ENCODE peak calls at places on chromosomes 1 and 21, in ten cellular contexts. A is AG04450; D is H54; P is G401; W is CD8-positive, alpha-beta T cell; O is Caco-2; Z is mucosa of gallbladder; J is DMS79 treated with DMSO at 0.1 percent for 48 hours; K is NAMALWA; U is activated CD8-positive, alpha-beta memory T cell treated with anti-CD3 and anti-CD28 coated beads, Interleukin-2, amount 50 U/mL, for 4 hours. G is an unnamed sample.

GRCh38 chr1:236774926-236775325 is 20.2 kb upstream of the MTR start:
- DNase-seq in A (no peak), D (no peak), P (peak; percentile 13), W (no peak), O (peak; percentile 23), Z (no peak), J (no peak), K (no peak), U (no peak), G (peak; percentile 61)

GRCh38 chr1:63112155-63112914 is 210.0 kb upstream of the FOXD3 start:
- DNase-seq in A (no peak), D (peak; percentile 23), P (no peak), W (no peak), O (no peak), Z (no peak), J (no peak), K (no peak), U (no peak), G (no peak)

GRCh38 chr1:150563340-150564038 is 14.3 kb downstream of the ADAMTSL4 start:
- DNase-seq in A (no peak), D (no peak), P (peak; percentile 67), W (peak; percentile 50), O (no peak), Z (no peak), J (peak; percentile 40), K (peak; percentile 87), U (no peak), G (peak; percentile 29)

GRCh38 chr1:16189003-16189402 is 23.4 kb downstream of the ARHGEF19 start:
- DNase-seq in A (no peak), D (no peak), P (no peak), W (no peak), O (peak; percentile 33), Z (no peak), J (no peak), K (no peak), U (no peak), G (no peak)

GRCh38 chr1:1915911-1916835 is 1.1 kb downstream of the CALML6 start:
- DNase-seq in A (no peak), D (no peak), P (no peak), W (no peak), O (no peak), Z (no peak), J (no peak), K (no peak), U (no peak), G (no peak)

GRCh38 chr1:43339584-43340232 is 2.1 kb downstream of the MPL start:
- DNase-seq in A (no peak), D (no peak), P (no peak), W (no peak), O (no peak), Z (no peak), J (no peak), K (no peak), U (no peak), G (no peak)

GRCh38 chr21:41419921-41420862 is 5.8 kb upstream of the MX1 start:
- DNase-seq in A (peak; percentile 63), D (peak; percentile 92), P (peak; percentile 46), W (peak; percentile 56), O (peak; percentile 52), Z (peak; percentile 86), J (peak; percentile 76), K (peak; percentile 68), U (peak; percentile 64), G (peak; percentile 83)

GRCh38 chr1:173253046-173253445 is 45.9 kb upstream of the TNFSF4 start:
- DNase-seq in A (peak; percentile 10), D (no peak), P (no peak), W (no peak), O (no peak), Z (no peak), J (no peak), K (no peak), U (no peak), G (no peak)

GRCh38 chr1:115461526-115461925 is 123.5 kb upstream of the NGF start:
- DNase-seq in A (no peak), D (no peak), P (no peak), W (no peak), O (no peak), Z (no peak), J (no peak), K (no peak), U (no peak), G (no peak)

GRCh38 chr1:101250219-101250618 is 13.4 kb downstream of the S1PR1 start:
- DNase-seq in A (no peak), D (no peak), P (no peak), W (no peak), O (no peak), Z (no peak), J (no peak), K (peak; percentile 62), U (no peak), G (no peak)

GRCh38 chr1:93692451-93692861 is 10.8 kb upstream of the BCAR3 start:
- DNase-seq in A (no peak), D (no peak), P (no peak), W (no peak), O (no peak), Z (no peak), J (no peak), K (no peak), U (no peak), G (no peak)

GRCh38 chr1:109181085-109181806 is 32.5 kb upstream of the SARS1 start:
- DNase-seq in A (no peak), D (no peak), P (no peak), W (no peak), O (peak; percentile 72), Z (peak; percentile 20), J (no peak), K (no peak), U (no peak), G (no peak)

GRCh38 chr1:75996196-75996595 is 64.0 kb upstream of the ASB17 start:
- DNase-seq in A (no peak), D (no peak), P (no peak), W (no peak), O (no peak), Z (no peak), J (no peak), K (no peak), U (no peak), G (peak; percentile 61)

GRCh38 chr1:96364576-96364975 is 357.0 kb upstream of the PTBP2 start:
- DNase-seq in A (no peak), D (no peak), P (no peak), W (no peak), O (no peak), Z (no peak), J (no peak), K (no peak), U (no peak), G (no peak)

GRCh38 chr1:221741364-221741970 is 422 bp downstream of the DUSP10 start:
- DNase-seq in A (no peak), D (no peak), P (no peak), W (no peak), O (no peak), Z (peak; percentile 27), J (peak; percentile 77), K (peak; percentile 56), U (no peak), G (peak; percentile 7)

GRCh38 chr1:1778827-1779675 is 781 bp upstream of the NADK start:
- DNase-seq in A (no peak), D (no peak), P (no peak), W (peak; percentile 70), O (peak; percentile 91), Z (peak; percentile 67), J (peak; percentile 58), K (peak; percentile 99), U (peak; percentile 77), G (peak; percentile 95)

GRCh38 chr1:15849775-15850449 is 2.4 kb downstream of the SPEN start:
- DNase-seq in A (no peak), D (no peak), P (peak; percentile 75), W (peak; percentile 11), O (peak; percentile 75), Z (peak; percentile 33), J (peak; percentile 91), K (peak; percentile 85), U (no peak), G (peak; percentile 85)

GRCh38 chr1:62494137-62494536 is 57.3 kb downstream of the USP1 start:
- DNase-seq in A (no peak), D (no peak), P (no peak), W (no peak), O (no peak), Z (no peak), J (no peak), K (no peak), U (no peak), G (no peak)

GRCh38 chr1:205916541-205916940 is 26.7 kb downstream of the SLC26A9 start:
- DNase-seq in A (no peak), D (no peak), P (no peak), W (no peak), O (no peak), Z (no peak), J (no peak), K (no peak), U (no peak), G (no peak)

GRCh38 chr1:9691726-9692125 is 40.2 kb downstream of the PIK3CD start:
- DNase-seq in A (no peak), D (no peak), P (no peak), W (no peak), O (no peak), Z (no peak), J (no peak), K (no peak), U (no peak), G (no peak)

GRCh38 chr1:83098791-83099190 is 900.1 kb downstream of the TTLL7 start:
- DNase-seq in A (no peak), D (no peak), P (no peak), W (no peak), O (no peak), Z (no peak), J (no peak), K (no peak), U (no peak), G (no peak)

GRCh38 chr1:75053207-75053606 is 81.0 kb upstream of the LHX8 start:
- DNase-seq in A (no peak), D (no peak), P (no peak), W (no peak), O (peak; percentile 19), Z (no peak), J (no peak), K (peak; percentile 12), U (no peak), G (peak; percentile 50)

GRCh38 chr1:17207966-17208418 is 3.1 kb downstream of the PADI1 start:
- DNase-seq in A (no peak), D (peak; percentile 75), P (no peak), W (peak; percentile 29), O (no peak), Z (no peak), J (no peak), K (peak; percentile 66), U (peak; percentile 40), G (peak; percentile 62)

GRCh38 chr1:63918395-63918945 is 144.7 kb downstream of the ROR1 start:
- DNase-seq in A (no peak), D (no peak), P (no peak), W (no peak), O (no peak), Z (no peak), J (no peak), K (no peak), U (no peak), G (peak; percentile 49)

GRCh38 chr1:227894306-227894721 is 53.4 kb downstream of the WNT9A start:
- DNase-seq in A (no peak), D (no peak), P (no peak), W (peak; percentile 2), O (no peak), Z (no peak), J (no peak), K (no peak), U (peak; percentile 8), G (no peak)

GRCh38 chr1:247146671-247147070 is 25.1 kb downstream of the ZNF124 start:
- DNase-seq in A (no peak), D (no peak), P (no peak), W (no peak), O (peak; percentile 17), Z (no peak), J (no peak), K (peak; percentile 49), U (no peak), G (no peak)

GRCh38 chr1:246142320-246142893 is 364.7 kb downstream of the SMYD3 start:
- DNase-seq in A (peak; percentile 59), D (peak; percentile 51), P (no peak), W (no peak), O (no peak), Z (no peak), J (no peak), K (no peak), U (no peak), G (peak; percentile 76)

GRCh38 chr1:208007938-208008342 is 97.0 kb upstream of the CD34 start:
- DNase-seq in A (no peak), D (no peak), P (no peak), W (no peak), O (no peak), Z (no peak), J (no peak), K (no peak), U (no peak), G (no peak)